ENCODE peak calls at places on chromosomes 12 and 14, in five cellular contexts. Z is cardiac muscle cell, H is psoas muscle, I is AG09309, T is heart right ventricle. X is an unnamed sample.

GRCh38 chr12:65464930-65465329 is 186.4 kb downstream of the MSRB3 start:
- DNase-seq in Z (no peak), H (no peak), I (peak; percentile 77), T (no peak), X (peak; percentile 77)

GRCh38 chr14:56002876-56003625 is 115.2 kb upstream of the PELI2 start:
- DNase-seq in Z (no peak), H (no peak), I (no peak), T (no peak), X (no peak)

GRCh38 chr14:33567736-33568124 is 383.1 kb downstream of the EGLN3 start:
- DNase-seq in Z (no peak), H (no peak), I (no peak), T (no peak), X (no peak)

GRCh38 chr14:94480809-94481208 is 4.8 kb upstream of the SERPINA9 start:
- DNase-seq in Z (no peak), H (no peak), I (no peak), T (no peak), X (no peak)

GRCh38 chr12:100249936-100250335 is 16.9 kb downstream of the DEPDC4 start:
- DNase-seq in Z (no peak), H (no peak), I (no peak), T (no peak), X (no peak)

GRCh38 chr12:14995583-14996425 is 23.0 kb downstream of the PDE6H start:
- DNase-seq in Z (peak; percentile 70), H (no peak), I (peak; percentile 41), T (no peak), X (peak; percentile 37)

GRCh38 chr12:127389923-127390322 is 877.0 kb upstream of the TMEM132C start:
- DNase-seq in Z (peak; percentile 86), H (no peak), I (peak; percentile 48), T (no peak), X (peak; percentile 28)

GRCh38 chr12:15522574-15523187 is 200.4 kb downstream of the PTPRO start:
- DNase-seq in Z (peak; percentile 36), H (no peak), I (no peak), T (no peak), X (no peak)

GRCh38 chr14:38255673-38256357 is at the start of gene CLEC14A:
- DNase-seq in Z (peak; percentile 5), H (peak; percentile 89), I (no peak), T (peak; percentile 86), X (no peak)

DNA sequence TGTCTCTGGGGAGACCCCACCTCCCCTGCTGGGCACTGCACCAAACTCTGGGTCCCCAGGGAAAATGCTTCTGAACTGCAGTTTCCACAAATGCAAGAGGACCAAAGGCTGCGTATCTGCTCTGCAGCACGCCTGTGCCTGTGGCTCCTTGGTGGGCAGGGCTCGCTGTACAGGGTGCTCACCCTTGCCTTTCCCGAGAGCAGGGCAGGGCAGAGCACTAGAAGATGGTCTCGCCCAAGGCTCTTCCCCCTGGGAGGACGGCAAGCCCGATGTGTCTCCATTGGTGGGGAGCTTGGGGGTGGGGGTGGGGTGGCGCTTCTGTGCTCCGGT is 175.3 kb upstream of the RTL1 start:
- DNase-seq in Z (no peak), H (no peak), I (no peak), T (no peak), X (no peak)
- TF ChIP-seq CTCF in Z (no peak), H (no peak), I (no peak), T (no peak), X (no peak)

GRCh38 chr12:109811624-109811995 is 21.6 kb downstream of the TRPV4 start:
- DNase-seq in Z (no peak), H (no peak), I (no peak), T (no peak), X (no peak)
- TF ChIP-seq CTCF in Z (no peak), H (no peak), I (peak; percentile 16), T (no peak), X (no peak)

DNA sequence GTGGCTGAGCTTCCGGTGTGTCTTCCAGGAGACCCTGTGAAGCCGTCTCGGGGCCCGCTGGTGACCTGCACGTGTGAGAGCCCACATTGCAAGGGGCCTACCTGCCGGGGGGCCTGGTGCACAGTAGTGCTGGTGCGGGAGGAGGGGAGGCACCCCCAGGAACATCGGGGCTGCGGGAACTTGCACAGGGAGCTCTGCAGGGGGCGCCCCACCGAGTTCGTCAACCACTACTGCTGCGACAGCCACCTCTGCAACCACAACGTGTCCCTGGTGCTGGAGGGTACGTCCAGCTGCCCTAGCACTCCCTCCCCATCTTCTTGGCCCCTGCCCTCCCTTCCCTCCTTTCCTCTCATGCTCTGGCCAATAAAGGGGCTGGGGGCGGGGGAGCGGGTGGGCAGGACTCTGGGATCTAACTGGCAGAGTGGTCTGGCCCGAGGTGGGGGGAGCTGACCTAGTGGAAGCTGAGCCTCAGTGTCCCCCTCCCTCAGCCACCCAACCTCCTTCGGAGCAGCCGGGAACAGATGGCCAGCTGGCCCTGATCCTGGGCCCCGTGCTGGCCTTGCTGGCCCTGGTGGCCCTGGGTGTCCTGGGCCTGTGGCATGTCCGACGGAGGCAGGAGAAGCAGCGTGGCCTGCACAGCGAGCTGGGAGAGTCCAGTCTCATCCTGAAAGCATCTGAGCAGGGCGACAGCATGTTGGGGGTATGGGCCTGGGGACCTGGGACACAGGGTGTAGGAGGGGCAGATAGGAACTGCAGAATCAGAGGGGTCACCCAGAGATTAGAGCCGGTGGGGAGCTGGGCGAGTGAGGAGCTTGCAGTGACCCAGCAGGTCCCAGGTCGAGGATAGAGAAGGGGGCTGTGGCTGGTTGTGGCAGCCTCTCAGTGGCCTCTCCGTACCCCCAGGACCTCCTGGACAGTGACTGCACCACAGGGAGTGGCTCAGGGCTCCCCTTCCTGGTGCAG is 6.0 kb downstream of the ACVRL1 start:
- DNase-seq in Z (no peak), H (no peak), I (no peak), T (no peak), X (no peak)
- TF ChIP-seq CTCF in Z (peak; percentile 9), H (no peak), I (no peak), T (no peak), X (no peak)

DNA sequence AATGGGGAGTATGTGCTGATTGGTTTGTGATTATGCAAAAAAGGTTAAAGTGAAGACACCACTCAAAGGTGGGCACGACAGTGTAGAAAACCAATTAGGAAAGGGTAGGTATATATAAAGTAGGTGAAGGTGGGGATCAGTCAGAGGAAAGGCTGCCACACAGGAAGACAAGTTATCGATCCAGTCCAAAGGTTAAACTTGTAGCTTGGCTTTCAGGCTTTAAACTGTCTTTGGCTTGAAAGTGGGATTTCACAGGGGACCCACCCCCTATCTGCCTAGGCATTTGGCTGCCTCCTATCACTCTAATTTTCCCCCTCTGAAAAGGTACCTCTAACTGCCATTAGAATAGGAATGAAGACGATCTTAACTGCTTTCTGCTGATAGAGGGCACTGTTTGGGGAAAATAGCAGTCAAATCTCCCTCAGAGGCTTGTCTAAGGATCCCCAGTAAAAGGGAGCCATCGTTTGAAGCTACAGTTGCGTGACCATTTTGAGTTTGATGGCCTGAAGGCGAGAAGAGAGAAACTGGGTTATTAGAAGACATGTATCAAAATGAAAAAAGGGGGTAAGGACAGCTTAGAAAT is 250.2 kb downstream of the GPHN start:
- DNase-seq in Z (no peak), H (no peak), I (no peak), T (no peak), X (no peak)
- TF ChIP-seq CTCF in Z (no peak), H (no peak), I (peak; percentile 1), T (no peak), X (no peak)

GRCh38 chr14:106850913-106851825 is 1324.8 kb downstream of the TMEM121 start:
- DNase-seq in Z (no peak), H (no peak), I (no peak), T (no peak), X (no peak)

GRCh38 chr14:106845286-106846087 is 1319.1 kb downstream of the TMEM121 start:
- DNase-seq in Z (no peak), H (no peak), I (no peak), T (no peak), X (no peak)

GRCh38 chr14:106844608-106845285 is 1318.4 kb downstream of the TMEM121 start:
- DNase-seq in Z (no peak), H (peak; percentile 83), I (no peak), T (peak; percentile 68), X (no peak)

GRCh38 chr14:106846218-106846617 is 1319.8 kb downstream of the TMEM121 start:
- DNase-seq in Z (no peak), H (no peak), I (no peak), T (no peak), X (no peak)

DNA sequence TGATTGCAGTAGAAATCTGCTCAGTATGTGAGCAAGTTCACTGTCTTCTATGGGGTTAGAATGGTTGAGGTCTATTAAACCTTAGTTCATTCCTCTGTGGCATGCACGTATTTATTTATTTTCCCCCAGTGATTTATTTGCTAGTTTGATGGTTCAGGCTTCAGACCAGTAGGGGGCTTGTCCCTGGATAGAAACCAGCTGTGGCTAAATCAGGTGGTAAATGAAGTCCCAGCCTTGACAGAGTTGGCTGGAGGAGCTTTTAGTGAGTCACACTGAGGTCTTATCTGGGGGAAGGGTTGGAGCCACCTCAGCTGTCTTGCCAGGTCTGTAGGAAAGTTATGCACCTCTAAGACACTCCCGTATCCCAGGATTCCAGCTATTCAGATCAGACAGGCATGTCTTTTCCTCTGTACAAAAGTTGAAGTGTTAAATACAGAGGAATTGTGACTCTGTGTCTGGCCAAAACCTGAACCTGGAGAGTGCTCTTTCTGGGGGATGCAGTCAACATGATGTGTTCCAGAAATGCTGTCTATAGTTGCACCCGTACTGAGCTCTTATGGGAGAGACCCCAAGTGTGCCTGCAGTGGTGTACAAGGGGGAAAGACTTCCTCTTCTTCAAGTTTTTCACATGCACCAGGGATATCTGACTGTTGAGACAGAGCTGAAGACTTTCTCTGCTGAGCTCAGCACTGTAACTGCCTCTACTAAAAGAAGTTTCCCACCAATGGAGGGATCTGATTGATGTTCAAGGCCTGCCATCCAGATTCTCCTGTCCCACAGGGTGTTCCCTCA is 1322.1 kb downstream of the TMEM121 start:
- DNase-seq in Z (no peak), H (no peak), I (no peak), T (no peak), X (no peak)
- TF ChIP-seq CTCF in Z (no peak), H (no peak), I (no peak), T (no peak), X (no peak)

GRCh38 chr12:60498656-60499055 is 902.8 kb downstream of the SLC16A7 start:
- DNase-seq in Z (no peak), H (no peak), I (no peak), T (no peak), X (no peak)

DNA sequence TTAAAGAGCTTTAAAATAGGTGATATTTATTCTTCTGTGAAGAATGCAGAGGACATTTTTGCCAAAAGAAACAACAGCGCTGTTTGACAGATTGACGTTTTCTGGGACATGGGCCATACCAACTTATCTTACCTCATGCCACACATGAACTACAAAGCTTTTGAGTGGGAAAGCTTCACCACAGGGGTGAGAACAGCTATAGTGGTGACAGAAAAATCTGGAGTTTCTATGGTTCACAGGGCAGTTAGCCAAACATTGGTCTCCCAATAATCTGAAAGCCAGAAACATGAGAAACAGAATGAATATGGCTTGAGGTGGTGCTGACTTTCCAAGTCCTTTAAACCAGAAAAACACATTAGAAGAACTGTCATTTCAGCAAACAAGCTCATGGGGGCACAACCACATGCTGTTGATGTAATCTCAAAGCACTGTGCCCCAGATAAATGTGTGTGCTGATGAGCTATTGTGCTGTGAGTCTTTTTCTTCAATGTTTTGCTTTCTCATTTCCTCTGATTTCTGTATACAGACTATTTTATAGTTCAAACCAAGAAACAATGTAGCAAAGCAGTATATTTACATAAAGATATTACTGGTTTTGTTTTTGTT is 905.4 kb downstream of the SLC16A7 start:
- DNase-seq in Z (peak; percentile 44), H (no peak), I (no peak), T (no peak), X (no peak)
- TF ChIP-seq CTCF in Z (no peak), H (no peak), I (no peak), T (no peak), X (peak; percentile 6)

GRCh38 chr12:8698132-8698829 is 490 bp downstream of the RIMKLB start:
- DNase-seq in Z (peak; percentile 78), H (peak; percentile 81), I (no peak), T (peak; percentile 70), X (no peak)
- TF ChIP-seq CTCF in Z (no peak), H (no peak), I (no peak), T (no peak), X (no peak)

X was measured in AG09319.